ENCODE peak calls at places on chromosomes 12 and 14, in five cellular contexts. C, S, Q, L and Z are unnamed samples.

GRCh38 chr12:3680919-3681594 is 71.9 kb downstream of the CRACR2A start:
- DNase-seq in L (peak; percentile 64), S (peak; percentile 33), C (no peak), Q (peak; percentile 60), Z (no peak)

GRCh38 chr14:104650057-104650980 is 39.1 kb upstream of the INF2 start:
- DNase-seq in C (peak; percentile 91), L (peak; percentile 69), S (peak; percentile 52), Q (peak; percentile 65), Z (no peak)

GRCh38 chr14:101004176-101004575 is 100.7 kb upstream of the RTL1 start:
- DNase-seq in L (no peak), C (peak; percentile 55), Q (no peak), S (no peak), Z (no peak)

GRCh38 chr12:22969521-22969920 is 344.6 kb downstream of the ETNK1 start:
- DNase-seq in C (no peak), S (no peak), Q (no peak), L (no peak), Z (no peak)

GRCh38 chr14:74619672-74620131 is 7.7 kb upstream of the LTBP2 start:
- DNase-seq in L (peak; percentile 53), C (no peak), Q (peak; percentile 63), S (peak; percentile 99), Z (no peak)

GRCh38 chr14:28143340-28143739 is 623.2 kb upstream of the FOXG1 start:
- DNase-seq in S (no peak), L (no peak), Q (no peak), C (no peak), Z (no peak)

GRCh38 chr14:105525861-105526780 is at the start of gene TMEM121:
- DNase-seq in S (no peak), L (no peak), Q (peak; percentile 36), C (peak; percentile 79), Z (no peak)

GRCh38 chr14:51849095-51849494 is 11.3 kb upstream of the GNG2 start:
- DNase-seq in L (no peak), S (no peak), C (no peak), Q (no peak), Z (no peak)

GRCh38 chr12:117334098-117334497 is 27.3 kb downstream of the NOS1 start:
- DNase-seq in L (no peak), S (no peak), Q (no peak), C (no peak), Z (no peak)

GRCh38 chr14:37650356-37651037 is 55.1 kb downstream of the TTC6 start:
- DNase-seq in Q (no peak), L (no peak), C (no peak), S (no peak), Z (no peak)

GRCh38 chr14:55764784-55765183 is 184.8 kb downstream of the KTN1 start:
- DNase-seq in L (no peak), C (no peak), Q (no peak), S (no peak), Z (no peak)

GRCh38 chr12:117028254-117028653 is 71.0 kb downstream of the TESC start:
- DNase-seq in L (peak; percentile 40), S (no peak), Q (peak; percentile 53), C (peak; percentile 54), Z (no peak)

GRCh38 chr14:52918486-52918885 is 32.4 kb downstream of the FERMT2 start:
- DNase-seq in S (peak; percentile 50), Q (no peak), L (no peak), C (no peak), Z (peak; percentile 48)

GRCh38 chr14:51554953-51555352 is 96.8 kb upstream of the FRMD6 start:
- DNase-seq in S (peak; percentile 48), Q (no peak), C (no peak), L (no peak), Z (no peak)

DNA sequence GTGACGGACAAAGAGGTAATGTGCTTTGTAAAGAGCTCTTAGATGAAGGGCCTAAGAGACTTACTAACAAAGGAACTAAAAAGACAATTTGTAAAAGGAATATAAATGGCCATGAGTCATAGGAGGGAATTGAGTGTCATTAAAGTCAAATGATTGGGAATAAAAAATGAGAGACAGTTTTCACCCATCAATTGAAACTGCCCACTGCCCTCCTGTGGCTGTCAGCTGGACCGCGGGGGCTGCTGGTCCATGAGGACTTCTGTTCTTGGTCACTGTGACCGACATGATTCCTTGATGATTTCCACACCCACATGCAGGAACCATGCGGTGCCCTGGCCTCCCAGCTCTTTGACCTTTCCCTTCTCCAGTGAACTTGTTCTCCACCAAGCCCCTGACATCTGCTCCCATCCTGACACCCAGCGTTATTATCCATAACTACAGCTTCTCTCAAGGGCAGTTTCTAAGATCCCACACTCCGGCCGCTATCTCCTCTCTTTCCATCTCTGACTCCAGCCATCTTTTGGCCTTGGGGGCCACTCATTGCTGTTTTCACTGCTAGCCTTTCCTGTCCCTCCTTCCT is 48.4 kb downstream of the C12orf75 start:
- DNase-seq in Q (no peak), C (no peak), L (no peak), S (peak; percentile 8), Z (no peak)
- TF ChIP-seq CTCF in Q (no peak), C (no peak), L (no peak), S (peak; percentile 24), Z (no peak)

DNA sequence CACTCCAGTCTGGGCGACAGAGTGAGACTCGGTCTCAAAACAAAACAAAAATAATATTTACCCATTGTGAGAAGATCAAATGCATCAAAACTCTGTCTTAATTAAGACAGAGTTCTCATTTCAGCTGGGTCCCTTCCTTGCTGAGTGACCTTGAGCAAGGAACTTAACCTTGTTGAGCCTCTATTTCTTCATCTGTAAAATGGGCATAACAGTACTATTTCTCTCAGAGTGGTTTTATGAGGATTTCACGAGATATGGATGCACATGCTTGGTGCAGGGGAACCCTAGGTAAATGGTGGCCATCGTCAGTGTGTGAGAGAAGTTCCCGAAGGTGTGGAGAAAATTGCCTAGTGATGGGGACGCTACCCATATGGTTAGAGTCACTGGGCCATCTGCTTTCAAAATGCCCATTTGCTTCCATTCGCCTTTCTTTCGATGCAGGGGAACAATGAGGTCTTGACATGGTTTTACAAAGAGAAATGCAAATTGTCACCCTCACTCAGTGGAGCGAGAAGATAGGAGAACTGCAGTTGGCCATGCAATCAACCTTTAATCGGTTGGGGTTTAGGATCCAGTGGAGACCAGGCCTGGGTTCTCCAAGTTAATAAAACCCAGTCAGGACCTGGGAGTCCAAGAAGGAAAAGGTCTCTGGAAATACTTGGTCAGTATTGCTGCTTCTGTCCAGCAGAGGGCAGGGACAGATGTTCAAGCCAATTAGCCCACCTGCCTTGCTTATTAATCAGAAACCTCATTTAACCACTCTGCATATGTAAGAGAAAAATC is 37.1 kb downstream of the CFAP251 start:
- DNase-seq in C (no peak), Q (no peak), S (peak; percentile 47), L (no peak), Z (no peak)
- TF ChIP-seq CTCF in C (peak; percentile 36), Q (peak; percentile 20), S (peak; percentile 66), L (no peak), Z (peak; percentile 47)

GRCh38 chr14:35879654-35880249 is 53.6 kb downstream of the BRMS1L start:
- DNase-seq in C (no peak), L (no peak), Q (no peak), S (peak; percentile 40), Z (no peak)
- TF ChIP-seq CTCF in C (no peak), L (no peak), Q (no peak), S (peak; percentile 56), Z (peak; percentile 33)

DNA sequence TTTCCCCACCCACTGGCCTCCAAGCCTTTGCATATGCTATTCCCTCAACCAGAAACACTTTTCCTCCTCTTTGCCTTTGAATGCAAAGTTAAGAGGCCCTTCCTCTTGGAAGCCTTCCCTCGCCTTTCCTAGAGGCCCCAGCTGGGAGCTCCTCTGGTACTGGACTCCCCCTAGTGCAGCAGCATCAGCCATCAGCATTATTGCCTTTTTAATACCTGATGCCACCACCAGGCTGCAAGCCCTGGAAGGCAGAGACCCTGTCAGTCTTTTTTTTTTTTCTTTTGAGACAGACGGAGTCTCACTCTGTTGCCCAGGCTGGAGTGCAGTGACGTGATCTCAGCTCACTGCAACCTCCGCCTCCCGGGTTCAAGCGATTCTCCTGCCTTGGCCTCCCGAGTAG is 19.1 kb upstream of the PLA2G1B start:
- DNase-seq in S (no peak), Q (no peak), L (no peak), C (no peak), Z (no peak)
- TF ChIP-seq CTCF in S (no peak), Q (no peak), L (no peak), C (no peak), Z (no peak)

GRCh38 chr12:83462419-83462818 is 775.7 kb downstream of the TMTC2 start:
- DNase-seq in S (no peak), C (no peak), L (no peak), Q (no peak), Z (no peak)
- TF ChIP-seq CTCF in S (no peak), C (no peak), L (no peak), Q (no peak), Z (no peak)

GRCh38 chr12:54460317-54460935 is 13.0 kb downstream of the GTSF1 start:
- DNase-seq in S (no peak), L (no peak), Q (no peak), C (no peak), Z (no peak)
- TF ChIP-seq CTCF in S (no peak), L (no peak), Q (no peak), C (no peak), Z (no peak)

DNA sequence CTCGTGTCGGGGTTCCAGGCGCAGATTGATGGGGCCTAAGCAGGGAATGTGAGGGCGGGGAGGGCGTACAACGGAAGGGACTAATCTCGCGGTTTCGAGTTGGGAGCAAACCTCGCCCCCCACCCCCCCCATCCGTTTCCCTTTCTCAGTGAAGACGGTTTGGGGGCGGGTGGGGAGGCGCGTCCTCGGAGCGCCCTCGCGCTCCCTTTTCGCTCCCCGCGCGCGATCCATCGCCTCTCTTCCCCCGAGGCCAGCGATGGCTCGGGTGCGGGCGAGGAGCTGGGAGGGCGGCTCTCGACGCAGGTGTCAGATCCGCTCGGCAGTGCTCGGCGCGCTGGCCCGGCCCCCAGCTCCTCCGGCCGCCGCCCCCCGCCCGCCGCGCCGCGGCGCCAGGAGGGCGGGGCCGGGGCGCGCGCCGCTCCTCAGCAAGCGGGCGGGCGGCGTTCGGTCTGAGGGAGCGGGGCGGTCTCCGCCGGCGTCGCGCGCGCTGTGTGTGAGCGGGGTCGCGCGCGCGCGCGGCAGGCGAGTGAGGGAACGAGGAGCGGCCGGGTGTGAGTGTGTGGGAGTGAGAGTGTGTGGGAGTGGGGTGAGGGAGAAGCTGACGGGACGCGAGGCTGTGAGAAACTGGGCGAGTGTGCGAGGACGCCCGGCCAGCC is at the start of gene RIMKLB:
- DNase-seq in Q (peak; percentile 71), L (peak; percentile 79), S (peak; percentile 63), C (peak; percentile 95), Z (peak; percentile 58)
- TF ChIP-seq CTCF in Q (no peak), L (no peak), S (no peak), C (no peak), Z (no peak)

GRCh38 chr12:34253674-34254073 is 231.4 kb downstream of the ALG10 start:
- DNase-seq in C (no peak), Q (no peak), L (no peak), S (no peak), Z (no peak)

GRCh38 chr12:34244608-34245007 is 222.3 kb downstream of the ALG10 start:
- DNase-seq in S (no peak), Q (no peak), C (no peak), L (no peak), Z (no peak)

GRCh38 chr12:34249271-34249670 is 227.0 kb downstream of the ALG10 start:
- DNase-seq in S (no peak), Q (no peak), L (no peak), C (no peak), Z (no peak)
- TF ChIP-seq CTCF in S (no peak), Q (no peak), L (no peak), C (no peak), Z (no peak)

GRCh38 chr14:63544641-63545234 is 1.6 kb upstream of the PPP2R5E start:
- DNase-seq in L (no peak), Q (no peak), C (no peak), S (peak; percentile 63), Z (no peak)
- TF ChIP-seq CTCF in L (no peak), Q (no peak), C (peak; percentile 41), S (peak; percentile 78), Z (no peak)